ENCODE peak calls at places on chromosomes 3 and 15, in five cellular contexts. Q, V, Z, K and M are unnamed samples. For H3K79me2, the result is how much of the 10 kb centered on the place peaks cover.

GRCh38 chr3:126056681-126057546 is 27.0 kb downstream of the SLC41A3 start:
- DNase-seq in V (peak), K (peak), Q (no peak), Z (no peak), M (peak)

GRCh38 chr3:121985841-121986240 is 36.2 kb downstream of the ILDR1 start:
- DNase-seq in K (no peak), Q (no peak), Z (no peak), V (no peak), M (no peak)

GRCh38 chr3:86967062-86967461 is 23.9 kb downstream of the VGLL3 start:
- DNase-seq in K (no peak), V (peak), Z (no peak), Q (no peak), M (no peak)

GRCh38 chr3:66195347-66195783 is 25.4 kb upstream of the SLC25A26 start:
- DNase-seq in K (peak), Z (no peak), V (peak), Q (peak), M (peak)

GRCh38 chr15:63389902-63390301 is 8.3 kb upstream of the CA12 start:
- DNase-seq in Q (no peak), V (no peak), Z (no peak), K (no peak), M (peak)

GRCh38 chr15:101500865-101501551 is 11.5 kb upstream of the PCSK6 start:
- DNase-seq in Q (no peak), Z (no peak), V (peak), K (no peak), M (no peak)

GRCh38 chr3:147412917-147413711 is 3.9 kb downstream of the ZIC1 start:
- DNase-seq in V (no peak), Z (no peak), Q (no peak), K (no peak), M (no peak)

GRCh38 chr3:66456711-66457173 is 44.1 kb downstream of the LRIG1 start:
- DNase-seq in K (no peak), Q (no peak), Z (peak), V (no peak), M (no peak)

GRCh38 chr15:33612721-33613304 is 302.0 kb downstream of the RYR3 start:
- DNase-seq in Z (no peak), Q (no peak), V (peak), K (no peak), M (no peak)

GRCh38 chr3:100105536-100105935 is 8.8 kb downstream of the FILIP1L start:
- DNase-seq in Q (no peak), K (no peak), V (peak), Z (no peak), M (no peak)

GRCh38 chr3:22901684-22902083 is 301.4 kb upstream of the UBE2E2 start:
- DNase-seq in Q (no peak), K (no peak), Z (no peak), V (no peak), M (no peak)

GRCh38 chr15:83118291-83118827 is 10.9 kb downstream of the TM6SF1 start:
- DNase-seq in V (no peak), K (no peak), Q (no peak), Z (no peak), M (no peak)

GRCh38 chr15:40048155-40048792 is 9.3 kb upstream of the SRP14 start:
- DNase-seq in Q (no peak), V (no peak), Z (peak), K (peak), M (no peak)

GRCh38 chr3:123773681-123774431 is 110.3 kb downstream of the MYLK start:
- DNase-seq in K (no peak), Q (peak), V (peak), Z (no peak), M (no peak)

GRCh38 chr15:69979269-69979668 is 118.4 kb downstream of the TLE3 start:
- DNase-seq in Q (no peak), V (peak), K (no peak), Z (no peak), M (peak)

GRCh38 chr3:192883512-192883911 is 34.1 kb downstream of the MB21D2 start:
- DNase-seq in Z (no peak), Q (no peak), K (no peak), V (no peak), M (no peak)

GRCh38 chr3:132255041-132255745 is 62.0 kb upstream of the ACP3 start:
- DNase-seq in Q (peak), K (no peak), V (peak), Z (no peak), M (peak)

GRCh38 chr3:52839268-52839575 is 4.4 kb upstream of the MUSTN1 start:
- DNase-seq in Q (no peak), V (no peak), K (no peak), Z (no peak), M (no peak)

GRCh38 chr3:48765376-48765775 is 48.4 kb upstream of the IP6K2 start:
- DNase-seq in K (no peak), Z (no peak), Q (peak), V (peak), M (peak)

GRCh38 chr3:171898192-171898591 is 55.0 kb downstream of the TMEM212 start:
- DNase-seq in V (no peak), Z (no peak), Q (no peak), K (no peak), M (no peak)

GRCh38 chr15:65211157-65211982 is at the start of gene CILP:
- DNase-seq in Z (no peak), Q (peak), V (peak), K (no peak), M (no peak)

GRCh38 chr3:172150896-172151295 is 111.5 kb downstream of the FNDC3B start:
- DNase-seq in V (no peak), Q (no peak), Z (no peak), K (no peak), M (no peak)

GRCh38 chr15:31239409-31239808 is 87.2 kb upstream of the KLF13 start:
- DNase-seq in Q (no peak), V (no peak), K (no peak), Z (no peak), M (no peak)

GRCh38 chr3:176347424-176348146 is 849.7 kb downstream of the TBL1XR1 start:
- DNase-seq in V (no peak), Q (no peak), Z (no peak), K (peak), M (no peak)

GRCh38 chr3:195897081-195897852 is 11.1 kb downstream of the TNK2 start:
- DNase-seq in Z (no peak), V (peak), K (peak), Q (peak), M (peak)

GRCh38 chr3:150414273-150414672 is 6.2 kb downstream of the TSC22D2 start:
- DNase-seq in K (peak), V (peak), Z (no peak), Q (peak), M (peak)

GRCh38 chr3:134378384-134378783 is 4.1 kb upstream of the AMOTL2 start:
- DNase-seq in K (peak), V (no peak), Z (peak), Q (peak), M (no peak)

GRCh38 chr15:89825264-89825940 is 10.8 kb upstream of the ANPEP start:
- DNase-seq in K (no peak), V (peak), Z (no peak), Q (no peak), M (no peak)

GRCh38 chr3:100226712-100227429 is 33.9 kb upstream of the TBC1D23 start:
- DNase-seq in V (peak), K (no peak), Q (peak), Z (no peak), M (no peak)

GRCh38 chr15:80659375-80659774 is 35.7 kb upstream of the ABHD17C start:
- DNase-seq in Z (no peak), K (no peak), Q (no peak), V (no peak), M (no peak)

DNA sequence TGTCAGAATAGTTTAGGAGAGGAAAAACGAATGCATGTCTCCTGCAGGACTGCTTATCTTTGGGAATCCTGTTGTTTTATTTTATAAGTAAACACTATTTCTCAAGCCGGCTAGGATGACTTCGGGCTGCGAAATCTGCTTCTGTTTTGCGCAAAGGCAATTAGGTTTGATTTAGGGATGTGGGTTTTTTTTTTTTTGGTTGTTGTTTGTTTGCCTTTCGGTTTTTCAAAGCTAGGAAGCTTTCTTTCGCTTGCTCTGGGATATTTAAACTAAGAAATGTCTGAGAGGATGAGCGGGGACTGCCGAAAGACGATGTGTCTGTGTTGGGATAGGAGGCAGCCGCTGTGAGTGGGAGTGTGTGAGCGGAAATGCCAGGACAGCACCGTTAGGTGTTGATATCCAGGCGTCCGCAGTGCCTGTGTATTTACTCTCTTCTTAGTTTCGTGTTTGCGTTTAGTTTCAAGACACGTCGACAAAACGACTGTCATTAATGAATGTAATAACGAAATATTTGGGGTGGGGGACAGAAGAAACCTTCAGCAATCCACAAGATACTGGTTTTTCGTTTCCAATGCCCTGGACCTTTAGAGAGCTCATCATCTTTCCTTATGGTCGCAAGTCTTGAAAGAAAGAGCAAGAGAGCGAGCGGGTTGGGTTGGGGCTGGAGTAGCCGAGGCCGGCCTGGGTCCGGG is 620 bp downstream of the ISL2 start:
- DNase-seq in Z (no peak), Q (peak), K (peak), V (peak), M (peak)
- TF ChIP-seq EZH2 in Z (no peak), Q (peak), K (no peak), V (no peak), M (no peak)

DNA sequence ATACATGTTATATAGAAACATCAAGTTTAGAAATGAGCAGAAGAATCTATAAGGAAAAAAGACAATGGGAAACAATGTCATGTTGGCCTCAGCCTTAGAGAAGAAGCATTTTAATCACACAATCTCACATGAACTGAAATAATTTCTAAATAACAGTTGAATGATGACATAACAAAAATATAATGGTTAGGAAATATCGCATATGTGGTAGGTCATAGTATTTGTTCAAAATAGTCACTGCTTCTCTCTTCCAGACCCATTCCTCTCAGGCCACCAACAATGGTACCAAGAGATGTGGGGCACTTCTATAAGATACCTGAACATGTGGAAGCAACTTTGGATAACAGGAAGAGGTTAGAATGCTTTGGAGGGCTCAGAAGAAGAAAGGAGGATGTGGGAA is 195.7 kb upstream of the PDZRN3 start:
- DNase-seq in V (no peak), K (no peak), Q (no peak), Z (no peak), M (no peak)
- H3K9ac ChIP-seq in V (no peak), K (no peak), Q (no peak), Z (no peak), M (no peak)

GRCh38 chr15:71133734-71134464 is 18.6 kb downstream of the THSD4 start:
- DNase-seq in Z (no peak), V (no peak), Q (no peak), K (no peak), M (peak)
- H3K79me2 ChIP-seq in Z (under half), V (half or more), Q (under half), K (under half), M (half or more)

GRCh38 chr3:138937690-138938055 is 9.3 kb downstream of the FOXL2 start:
- DNase-seq in Z (no peak), K (no peak), V (no peak), Q (no peak), M (no peak)

GRCh38 chr3:138938056-138938876 is 8.7 kb downstream of the FOXL2 start:
- DNase-seq in Q (no peak), Z (no peak), V (no peak), K (no peak), M (no peak)

GRCh38 chr3:138940446-138940845 is 6.5 kb downstream of the FOXL2 start:
- DNase-seq in Z (no peak), Q (no peak), K (no peak), V (no peak), M (no peak)

GRCh38 chr3:138939563-138940241 is 7.2 kb downstream of the FOXL2 start:
- DNase-seq in Z (no peak), Q (no peak), V (no peak), K (no peak), M (no peak)

GRCh38 chr3:138938877-138939562 is 7.9 kb downstream of the FOXL2 start:
- DNase-seq in Z (no peak), Q (no peak), K (no peak), V (no peak), M (no peak)
- TF ChIP-seq EZH2 in Z (no peak), Q (no peak), K (peak), V (no peak), M (no peak)

GRCh38 chr3:10520118-10520517 is 14.7 kb upstream of the ATP2B2 start:
- DNase-seq in V (no peak), Z (no peak), K (no peak), Q (no peak), M (no peak)

GRCh38 chr3:10516835-10517465 is 11.6 kb upstream of the ATP2B2 start:
- DNase-seq in Q (no peak), Z (no peak), V (no peak), K (no peak), M (no peak)

GRCh38 chr3:10517616-10518015 is 12.2 kb upstream of the ATP2B2 start:
- DNase-seq in K (no peak), Z (no peak), Q (no peak), V (no peak), M (no peak)

GRCh38 chr3:10519236-10519635 is 13.8 kb upstream of the ATP2B2 start:
- DNase-seq in V (no peak), Q (no peak), K (no peak), Z (no peak), M (no peak)

GRCh38 chr3:10518506-10519150 is 13.2 kb upstream of the ATP2B2 start:
- DNase-seq in Z (no peak), V (no peak), Q (peak), K (no peak), M (no peak)
- H3K9ac ChIP-seq in Z (no peak), V (no peak), Q (no peak), K (no peak), M (no peak)

GRCh38 chr15:67120839-67121540 is 55.6 kb downstream of the SMAD3 start:
- DNase-seq in V (peak), Q (peak), K (peak), Z (no peak), M (peak)
- H3K79me2 ChIP-seq in V (half or more), Q (half or more), K (half or more), Z (under half), M (half or more)

DNA sequence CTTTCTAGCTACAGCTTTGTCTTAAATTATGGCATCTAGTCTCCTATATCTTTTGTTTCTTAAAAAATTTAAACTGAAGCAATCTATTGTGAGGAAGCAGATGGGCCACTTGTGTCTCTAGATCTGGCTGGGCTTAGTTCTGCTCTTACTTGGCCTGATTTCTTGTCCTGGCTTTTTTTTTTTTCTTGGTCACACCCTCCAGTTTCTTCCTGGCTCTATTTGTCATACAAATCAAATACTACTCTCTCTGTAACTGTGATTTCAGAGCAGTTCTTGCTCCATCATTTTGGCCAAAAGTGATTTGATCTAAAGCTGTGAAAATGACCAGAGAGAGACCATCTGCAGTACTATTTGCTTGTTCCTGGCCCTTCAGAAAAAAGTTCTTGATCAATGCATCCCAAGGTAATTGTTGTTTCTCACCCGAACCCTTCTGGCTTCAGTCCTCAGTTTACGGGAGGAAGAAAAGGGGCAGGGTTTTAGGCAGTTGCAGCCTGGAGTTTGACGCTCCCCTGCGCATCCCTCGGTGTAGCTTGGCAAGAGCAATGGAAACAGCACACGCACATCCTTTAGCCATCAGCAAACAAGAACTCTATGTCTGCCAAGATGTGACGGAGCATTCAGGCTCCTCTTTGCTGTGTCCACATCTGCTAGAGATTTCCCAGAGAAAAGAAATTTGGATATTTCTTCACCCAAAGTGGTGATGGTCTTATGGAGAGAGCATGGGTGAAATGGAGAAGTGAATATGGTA is 31.6 kb downstream of the CHST2 start:
- DNase-seq in K (no peak), Q (peak), V (peak), Z (no peak), M (no peak)
- TF ChIP-seq EZH2 in K (no peak), Q (no peak), V (no peak), Z (no peak), M (no peak)

GRCh38 chr3:104458657-104459056 is 908.1 kb upstream of the ALCAM start:
- DNase-seq in V (no peak), K (no peak), Z (no peak), Q (no peak), M (no peak)
- H3K9ac ChIP-seq in V (no peak), K (no peak), Z (no peak), Q (no peak), M (no peak)

GRCh38 chr3:42610978-42611377 is 10.5 kb downstream of the NKTR start:
- DNase-seq in Z (no peak), K (peak), V (peak), Q (no peak), M (no peak)
- H3K79me2 ChIP-seq in Z (half or more), K (half or more), V (half or more), Q (half or more), M (half or more)